ENCODE peak calls at places on chromosomes 12 and 14, in five cellular contexts. One of them, this sample, is unnamed.

GRCh38 chr14:32980178-32980886 is 41.7 kb downstream of the NPAS3 start:
- DNase-seq in B cell: no peak
- DNase-seq in WTC11: no peak
- DNase-seq in fibroblast of mammary gland: no peak
- DNase-seq in HFFc6: no peak
- DNase-seq in this sample: no peak

GRCh38 chr12:95481072-95481471 is 7.1 kb downstream of the METAP2 start:
- DNase-seq in HFFc6: no peak
- DNase-seq in fibroblast of mammary gland: no peak
- DNase-seq in B cell: no peak
- DNase-seq in WTC11: no peak
- DNase-seq in this sample: no peak

GRCh38 chr12:25733541-25733940 is 180.5 kb upstream of the LMNTD1 start:
- DNase-seq in WTC11: no peak
- DNase-seq in HFFc6: no peak
- DNase-seq in fibroblast of mammary gland: no peak
- DNase-seq in B cell: no peak
- DNase-seq in this sample: no peak

GRCh38 chr12:81077686-81078441 is at the start of gene ACSS3:
- DNase-seq in fibroblast of mammary gland: peak; percentile 40
- DNase-seq in HFFc6: peak; percentile 0
- DNase-seq in B cell: no peak
- DNase-seq in WTC11: peak; percentile 85
- DNase-seq in this sample: peak; percentile 76

GRCh38 chr12:113805201-113805600 is 160.9 kb downstream of the RBM19 start:
- DNase-seq in fibroblast of mammary gland: no peak
- DNase-seq in HFFc6: no peak
- DNase-seq in B cell: no peak
- DNase-seq in WTC11: no peak
- DNase-seq in this sample: no peak

GRCh38 chr12:26271889-26272492 is 76.6 kb downstream of the SSPN start:
- DNase-seq in HFFc6: peak; percentile 62
- DNase-seq in B cell: no peak
- DNase-seq in fibroblast of mammary gland: peak; percentile 91
- DNase-seq in WTC11: no peak
- DNase-seq in this sample: no peak

GRCh38 chr12:63276537-63277365 is 125.8 kb upstream of the AVPR1A start:
- DNase-seq in WTC11: peak; percentile 76
- DNase-seq in B cell: no peak
- DNase-seq in HFFc6: peak; percentile 4
- DNase-seq in fibroblast of mammary gland: peak; percentile 31
- DNase-seq in this sample: peak; percentile 52

GRCh38 chr12:132325733-132326130 is 3.7 kb downstream of the GALNT9 start:
- DNase-seq in WTC11: no peak
- DNase-seq in HFFc6: no peak
- DNase-seq in fibroblast of mammary gland: no peak
- DNase-seq in B cell: no peak
- DNase-seq in this sample: no peak

GRCh38 chr12:116955382-116956021 is 44.8 kb downstream of the FBXW8 start:
- DNase-seq in fibroblast of mammary gland: peak; percentile 53
- DNase-seq in WTC11: no peak
- DNase-seq in B cell: no peak
- DNase-seq in HFFc6: no peak
- DNase-seq in this sample: no peak

GRCh38 chr12:78829690-78830089 is 34.9 kb upstream of the SYT1 start:
- DNase-seq in HFFc6: no peak
- DNase-seq in fibroblast of mammary gland: no peak
- DNase-seq in WTC11: no peak
- DNase-seq in B cell: no peak
- DNase-seq in this sample: no peak

GRCh38 chr12:132596016-132596415 is 14.4 kb downstream of the LRCOL1 start:
- DNase-seq in B cell: no peak
- DNase-seq in WTC11: no peak
- DNase-seq in HFFc6: peak; percentile 30
- DNase-seq in fibroblast of mammary gland: peak; percentile 25
- DNase-seq in this sample: no peak

GRCh38 chr14:106666341-106666740 is 1140.0 kb downstream of the TMEM121 start:
- DNase-seq in fibroblast of mammary gland: no peak
- DNase-seq in WTC11: no peak
- DNase-seq in HFFc6: no peak
- DNase-seq in B cell: no peak
- DNase-seq in this sample: no peak

GRCh38 chr12:58540480-58541299 is 379.6 kb downstream of the LRIG3 start:
- DNase-seq in WTC11: peak; percentile 84
- DNase-seq in HFFc6: peak; percentile 74
- DNase-seq in B cell: no peak
- DNase-seq in fibroblast of mammary gland: peak; percentile 89
- DNase-seq in this sample: peak; percentile 77

GRCh38 chr12:122232691-122233090 is 6.8 kb upstream of the DIABLO start:
- DNase-seq in fibroblast of mammary gland: no peak
- DNase-seq in B cell: no peak
- DNase-seq in WTC11: no peak
- DNase-seq in HFFc6: no peak
- DNase-seq in this sample: no peak

GRCh38 chr14:63952933-63953437 is 100.2 kb downstream of the SYNE2 start:
- DNase-seq in WTC11: no peak
- DNase-seq in fibroblast of mammary gland: peak; percentile 5
- DNase-seq in HFFc6: peak; percentile 30
- DNase-seq in B cell: no peak
- DNase-seq in this sample: no peak

GRCh38 chr12:122072031-122072970 is 6.3 kb upstream of the MLXIP start:
- DNase-seq in HFFc6: peak; percentile 98
- DNase-seq in B cell: no peak
- DNase-seq in WTC11: no peak
- DNase-seq in fibroblast of mammary gland: peak; percentile 96
- DNase-seq in this sample: no peak

GRCh38 chr12:49921936-49922335 is 18.2 kb upstream of the FAIM2 start:
- DNase-seq in HFFc6: no peak
- DNase-seq in WTC11: no peak
- DNase-seq in B cell: no peak
- DNase-seq in fibroblast of mammary gland: no peak
- DNase-seq in this sample: no peak

GRCh38 chr12:103757248-103757647 is 83.8 kb downstream of the NT5DC3 start:
- DNase-seq in B cell: no peak
- DNase-seq in HFFc6: no peak
- DNase-seq in fibroblast of mammary gland: no peak
- DNase-seq in WTC11: no peak
- DNase-seq in this sample: no peak

GRCh38 chr12:46371718-46372130 is 849 bp downstream of the SLC38A2 start:
- DNase-seq in WTC11: no peak
- DNase-seq in fibroblast of mammary gland: no peak
- DNase-seq in HFFc6: peak; percentile 56
- DNase-seq in B cell: peak; percentile 69
- DNase-seq in this sample: peak; percentile 55

GRCh38 chr12:15336772-15337553 is 14.7 kb downstream of the PTPRO start:
- DNase-seq in B cell: no peak
- DNase-seq in WTC11: no peak
- DNase-seq in HFFc6: peak; percentile 70
- DNase-seq in fibroblast of mammary gland: peak; percentile 71
- DNase-seq in this sample: no peak

GRCh38 chr14:99289394-99290189 is 17.6 kb upstream of the BCL11B start:
- DNase-seq in B cell: no peak
- DNase-seq in fibroblast of mammary gland: no peak
- DNase-seq in WTC11: no peak
- DNase-seq in HFFc6: no peak
- DNase-seq in this sample: no peak

GRCh38 chr14:37813746-37814145 is 218.3 kb downstream of the TTC6 start:
- DNase-seq in HFFc6: no peak
- DNase-seq in B cell: no peak
- DNase-seq in fibroblast of mammary gland: no peak
- DNase-seq in WTC11: no peak
- DNase-seq in this sample: no peak

GRCh38 chr12:18242380-18243089 is 18.8 kb upstream of the PIK3C2G start:
- DNase-seq in WTC11: no peak
- DNase-seq in HFFc6: no peak
- DNase-seq in B cell: no peak
- DNase-seq in fibroblast of mammary gland: no peak
- DNase-seq in this sample: no peak

GRCh38 chr12:116719661-116720060 is 18.2 kb downstream of the SPRING1 start:
- DNase-seq in B cell: no peak
- DNase-seq in fibroblast of mammary gland: no peak
- DNase-seq in HFFc6: no peak
- DNase-seq in WTC11: no peak
- DNase-seq in this sample: peak; percentile 59

DNA sequence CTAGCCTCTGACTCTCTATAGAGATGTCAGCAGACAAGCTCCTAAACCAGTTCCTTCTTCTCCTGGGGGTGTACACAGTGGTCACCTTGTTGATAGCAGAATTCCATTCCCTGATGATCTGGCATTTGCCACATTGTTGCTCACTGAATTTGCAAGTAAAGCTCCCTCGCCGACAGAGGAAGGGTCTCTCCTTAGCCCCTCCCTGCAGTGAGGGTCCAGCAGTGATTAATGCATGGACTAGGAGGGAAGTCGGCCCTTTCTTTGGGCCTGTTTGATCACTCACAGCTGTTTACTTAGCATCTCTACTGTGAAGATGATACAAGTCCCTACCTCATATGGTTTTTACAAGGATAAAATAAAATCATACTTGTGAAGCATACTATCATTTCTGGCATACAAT is 23.3 kb upstream of the APPL2 start:
- DNase-seq in WTC11: no peak
- DNase-seq in fibroblast of mammary gland: no peak
- DNase-seq in HFFc6: no peak
- DNase-seq in B cell: no peak
- DNase-seq in this sample: no peak
- TF ChIP-seq CTCF in WTC11: no peak
- TF ChIP-seq CTCF in fibroblast of mammary gland: no peak
- TF ChIP-seq CTCF in HFFc6: no peak
- TF ChIP-seq CTCF in B cell: no peak
- TF ChIP-seq CTCF in this sample: no peak

DNA sequence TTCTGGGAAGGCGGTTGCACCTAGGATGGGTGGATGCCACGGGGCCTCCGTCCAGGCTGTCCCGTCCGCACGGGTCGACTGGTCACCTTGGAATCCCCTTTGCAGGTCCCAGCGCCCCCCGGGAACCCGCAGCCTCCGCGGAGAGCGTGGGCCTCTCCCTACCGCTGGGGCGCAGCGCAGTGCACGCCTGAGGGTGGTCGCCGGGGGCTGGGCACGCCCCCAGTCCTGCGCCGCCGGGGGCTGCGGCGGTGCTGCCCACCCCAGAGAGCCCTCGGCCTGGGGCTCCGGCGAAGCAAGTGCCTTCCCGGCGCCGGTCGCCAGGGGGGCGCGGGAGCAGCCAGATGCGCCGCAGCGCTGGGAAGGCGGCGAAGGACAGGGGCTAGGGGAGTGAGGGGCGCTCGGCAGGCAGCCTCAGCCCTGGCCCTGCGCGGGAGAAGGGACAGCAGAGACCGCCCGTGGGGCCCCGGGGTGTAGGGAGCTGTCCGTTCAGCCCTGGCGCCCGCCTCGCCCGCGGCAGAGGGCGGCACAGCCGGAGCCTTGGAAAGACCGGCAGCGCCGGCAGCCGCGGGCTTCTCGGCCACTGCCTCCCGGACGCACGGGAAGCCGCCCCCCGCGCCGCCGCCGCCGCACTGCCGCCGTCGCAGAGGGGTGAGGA is 527 bp downstream of the ZDHHC22 start:
- DNase-seq in fibroblast of mammary gland: peak; percentile 3
- DNase-seq in HFFc6: no peak
- DNase-seq in B cell: no peak
- DNase-seq in WTC11: peak; percentile 84
- DNase-seq in this sample: peak; percentile 88
- TF ChIP-seq CTCF in fibroblast of mammary gland: no peak
- TF ChIP-seq CTCF in HFFc6: peak; percentile 68
- TF ChIP-seq CTCF in B cell: peak; percentile 56
- TF ChIP-seq CTCF in WTC11: peak; percentile 64
- TF ChIP-seq CTCF in this sample: peak; percentile 71

GRCh38 chr14:21846227-21846885 is 172.7 kb upstream of the OR4E1 start:
- DNase-seq in fibroblast of mammary gland: peak; percentile 7
- DNase-seq in WTC11: peak; percentile 81
- DNase-seq in HFFc6: no peak
- DNase-seq in B cell: no peak
- DNase-seq in this sample: peak; percentile 69
- TF ChIP-seq CTCF in fibroblast of mammary gland: peak; percentile 52
- TF ChIP-seq CTCF in WTC11: peak; percentile 81
- TF ChIP-seq CTCF in HFFc6: peak; percentile 60
- TF ChIP-seq CTCF in B cell: peak; percentile 74
- TF ChIP-seq CTCF in this sample: peak; percentile 70

GRCh38 chr14:47843236-47843635 is 167.8 kb upstream of the MDGA2 start:
- DNase-seq in B cell: no peak
- DNase-seq in WTC11: no peak
- DNase-seq in fibroblast of mammary gland: no peak
- DNase-seq in HFFc6: no peak
- DNase-seq in this sample: no peak

GRCh38 chr14:47846008-47846407 is 170.6 kb upstream of the MDGA2 start:
- DNase-seq in WTC11: no peak
- DNase-seq in HFFc6: no peak
- DNase-seq in B cell: no peak
- DNase-seq in fibroblast of mammary gland: no peak
- DNase-seq in this sample: no peak
- TF ChIP-seq CTCF in WTC11: no peak
- TF ChIP-seq CTCF in HFFc6: no peak
- TF ChIP-seq CTCF in B cell: no peak
- TF ChIP-seq CTCF in fibroblast of mammary gland: no peak
- TF ChIP-seq CTCF in this sample: no peak

GRCh38 chr14:71314717-71315116 is 407.5 kb downstream of the PCNX1 start:
- DNase-seq in B cell: no peak
- DNase-seq in WTC11: no peak
- DNase-seq in HFFc6: no peak
- DNase-seq in fibroblast of mammary gland: no peak
- DNase-seq in this sample: no peak
- TF ChIP-seq CTCF in B cell: no peak
- TF ChIP-seq CTCF in WTC11: no peak
- TF ChIP-seq CTCF in HFFc6: no peak
- TF ChIP-seq CTCF in fibroblast of mammary gland: no peak
- TF ChIP-seq CTCF in this sample: no peak

GRCh38 chr14:104940526-104941150 is 16.0 kb downstream of the PLD4 start:
- DNase-seq in WTC11: peak; percentile 9
- DNase-seq in B cell: no peak
- DNase-seq in HFFc6: no peak
- DNase-seq in fibroblast of mammary gland: no peak
- DNase-seq in this sample: no peak
- TF ChIP-seq CTCF in WTC11: no peak
- TF ChIP-seq CTCF in B cell: no peak
- TF ChIP-seq CTCF in HFFc6: peak; percentile 38
- TF ChIP-seq CTCF in fibroblast of mammary gland: no peak
- TF ChIP-seq CTCF in this sample: no peak

DNA sequence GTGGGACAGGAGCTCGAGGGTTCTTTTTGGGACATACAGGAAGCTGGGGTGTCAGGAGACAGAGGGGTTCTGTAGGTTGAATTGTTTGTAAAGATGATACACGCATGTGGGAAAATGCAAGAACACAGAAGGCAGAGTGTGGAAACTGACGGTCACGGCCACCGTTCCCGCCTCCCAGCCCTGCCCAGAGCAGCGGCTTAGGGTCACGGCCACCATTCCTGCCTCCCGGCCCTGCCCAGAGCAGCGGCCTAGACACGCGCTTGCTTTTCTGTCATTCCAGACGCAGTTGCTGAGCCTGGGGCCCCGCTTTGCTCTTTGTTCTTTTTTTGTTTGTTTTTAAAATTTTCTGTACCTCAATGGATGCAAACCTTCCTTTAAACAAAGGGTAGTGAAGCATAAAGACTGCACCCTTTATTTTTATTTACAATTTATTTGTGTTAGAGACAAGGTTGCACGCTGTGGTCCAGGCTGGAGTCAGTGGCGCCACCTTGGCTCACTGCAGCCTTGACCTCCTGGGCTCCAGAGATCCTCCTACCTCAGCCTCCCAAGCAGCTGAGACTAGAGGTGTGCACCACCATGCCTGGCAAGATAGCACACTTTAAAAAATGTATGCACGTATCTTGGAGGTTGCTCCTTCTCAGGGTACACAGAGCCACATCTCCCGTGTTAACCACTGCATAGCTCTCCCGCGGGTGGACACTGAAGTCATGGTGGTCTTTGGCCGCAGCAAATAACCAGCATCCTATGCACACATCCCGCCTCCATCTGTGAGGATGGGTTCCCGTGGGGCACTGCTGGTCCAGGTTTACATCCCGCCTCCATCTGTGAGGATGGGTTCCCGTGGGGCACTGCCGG is 142.3 kb downstream of the ADGRD1 start:
- DNase-seq in HFFc6: no peak
- DNase-seq in WTC11: peak; percentile 5
- DNase-seq in fibroblast of mammary gland: no peak
- DNase-seq in B cell: peak; percentile 25
- DNase-seq in this sample: no peak
- TF ChIP-seq CTCF in HFFc6: no peak
- TF ChIP-seq CTCF in WTC11: no peak
- TF ChIP-seq CTCF in fibroblast of mammary gland: no peak
- TF ChIP-seq CTCF in B cell: no peak
- TF ChIP-seq CTCF in this sample: no peak

This sample was measured in nephron progenitor cell.